ENCODE peak calls at places on chromosomes 6 and 20, in ten cellular contexts. One of them, this sample, is unnamed.

GRCh38 chr6:37068523-37069270 is 63.2 kb downstream of the FGD2 start:
- DNase-seq in MM.1S: no peak
- DNase-seq in IMR-90: no peak
- DNase-seq in right cardiac atrium: no peak
- DNase-seq in Panc1: no peak
- DNase-seq in CD8-positive, alpha-beta T cell: no peak
- DNase-seq in gastrocnemius medialis: peak; percentile 64
- DNase-seq in colonic mucosa: no peak
- DNase-seq in fibroblast of lung: no peak
- DNase-seq in adrenal gland: no peak
- DNase-seq in this sample: no peak

GRCh38 chr20:62805365-62805710 is 703 bp downstream of the OGFR start:
- DNase-seq in MM.1S: no peak
- DNase-seq in IMR-90: no peak
- DNase-seq in right cardiac atrium: no peak
- DNase-seq in Panc1: no peak
- DNase-seq in CD8-positive, alpha-beta T cell: no peak
- DNase-seq in gastrocnemius medialis: no peak
- DNase-seq in colonic mucosa: peak; percentile 48
- DNase-seq in fibroblast of lung: no peak
- DNase-seq in adrenal gland: no peak
- DNase-seq in this sample: no peak

GRCh38 chr20:51910202-51911050 is 108.1 kb upstream of the SALL4 start:
- DNase-seq in MM.1S: no peak
- DNase-seq in IMR-90: peak; percentile 17
- DNase-seq in right cardiac atrium: no peak
- DNase-seq in Panc1: no peak
- DNase-seq in CD8-positive, alpha-beta T cell: no peak
- DNase-seq in gastrocnemius medialis: no peak
- DNase-seq in colonic mucosa: no peak
- DNase-seq in fibroblast of lung: no peak
- DNase-seq in adrenal gland: no peak
- DNase-seq in this sample: no peak

GRCh38 chr20:38987777-38988176 is 25.6 kb downstream of the DHX35 start:
- DNase-seq in MM.1S: peak; percentile 68
- DNase-seq in IMR-90: no peak
- DNase-seq in right cardiac atrium: no peak
- DNase-seq in Panc1: no peak
- DNase-seq in CD8-positive, alpha-beta T cell: no peak
- DNase-seq in gastrocnemius medialis: no peak
- DNase-seq in colonic mucosa: no peak
- DNase-seq in fibroblast of lung: no peak
- DNase-seq in adrenal gland: no peak
- DNase-seq in this sample: no peak

GRCh38 chr6:75563032-75563431 is 38.6 kb upstream of the SENP6 start:
- DNase-seq in MM.1S: peak; percentile 69
- DNase-seq in IMR-90: peak; percentile 47
- DNase-seq in right cardiac atrium: no peak
- DNase-seq in Panc1: no peak
- DNase-seq in CD8-positive, alpha-beta T cell: no peak
- DNase-seq in gastrocnemius medialis: no peak
- DNase-seq in colonic mucosa: no peak
- DNase-seq in fibroblast of lung: peak; percentile 18
- DNase-seq in adrenal gland: no peak
- DNase-seq in this sample: no peak

GRCh38 chr6:33579828-33580714 is at the start of gene BAK1:
- DNase-seq in MM.1S: peak; percentile 89
- DNase-seq in IMR-90: peak; percentile 89
- DNase-seq in right cardiac atrium: peak; percentile 94
- DNase-seq in Panc1: no peak
- DNase-seq in CD8-positive, alpha-beta T cell: peak; percentile 89
- DNase-seq in gastrocnemius medialis: peak; percentile 82
- DNase-seq in colonic mucosa: peak; percentile 96
- DNase-seq in fibroblast of lung: peak; percentile 88
- DNase-seq in adrenal gland: peak; percentile 85
- DNase-seq in this sample: peak; percentile 95

GRCh38 chr6:134750669-134751068 is 199.2 kb downstream of the ALDH8A1 start:
- DNase-seq in MM.1S: no peak
- DNase-seq in IMR-90: peak; percentile 48
- DNase-seq in right cardiac atrium: no peak
- DNase-seq in Panc1: no peak
- DNase-seq in CD8-positive, alpha-beta T cell: no peak
- DNase-seq in gastrocnemius medialis: no peak
- DNase-seq in colonic mucosa: no peak
- DNase-seq in fibroblast of lung: no peak
- DNase-seq in adrenal gland: no peak
- DNase-seq in this sample: no peak

GRCh38 chr20:39643292-39643691 is 681.1 kb downstream of the DHX35 start:
- DNase-seq in MM.1S: no peak
- DNase-seq in IMR-90: no peak
- DNase-seq in right cardiac atrium: no peak
- DNase-seq in Panc1: no peak
- DNase-seq in CD8-positive, alpha-beta T cell: no peak
- DNase-seq in gastrocnemius medialis: no peak
- DNase-seq in colonic mucosa: no peak
- DNase-seq in fibroblast of lung: no peak
- DNase-seq in adrenal gland: no peak
- DNase-seq in this sample: no peak

GRCh38 chr6:110761371-110761770 is 53.9 kb downstream of the CDK19 start:
- DNase-seq in MM.1S: no peak
- DNase-seq in IMR-90: no peak
- DNase-seq in right cardiac atrium: no peak
- DNase-seq in Panc1: no peak
- DNase-seq in CD8-positive, alpha-beta T cell: no peak
- DNase-seq in gastrocnemius medialis: no peak
- DNase-seq in colonic mucosa: no peak
- DNase-seq in fibroblast of lung: no peak
- DNase-seq in adrenal gland: no peak
- DNase-seq in this sample: no peak

GRCh38 chr6:72946766-72947165 is 278.5 kb downstream of the KHDC1L start:
- DNase-seq in MM.1S: no peak
- DNase-seq in IMR-90: peak; percentile 83
- DNase-seq in right cardiac atrium: no peak
- DNase-seq in Panc1: no peak
- DNase-seq in CD8-positive, alpha-beta T cell: no peak
- DNase-seq in gastrocnemius medialis: no peak
- DNase-seq in colonic mucosa: no peak
- DNase-seq in fibroblast of lung: peak; percentile 86
- DNase-seq in adrenal gland: no peak
- DNase-seq in this sample: no peak

GRCh38 chr6:51429042-51429712 is 610.5 kb downstream of the TFAP2B start:
- DNase-seq in MM.1S: no peak
- DNase-seq in IMR-90: no peak
- DNase-seq in right cardiac atrium: no peak
- DNase-seq in Panc1: no peak
- DNase-seq in CD8-positive, alpha-beta T cell: no peak
- DNase-seq in gastrocnemius medialis: no peak
- DNase-seq in colonic mucosa: no peak
- DNase-seq in fibroblast of lung: no peak
- DNase-seq in adrenal gland: no peak
- DNase-seq in this sample: no peak

GRCh38 chr20:37894454-37894853 is 8.5 kb upstream of the VSTM2L start:
- DNase-seq in MM.1S: no peak
- DNase-seq in IMR-90: no peak
- DNase-seq in right cardiac atrium: no peak
- DNase-seq in Panc1: no peak
- DNase-seq in CD8-positive, alpha-beta T cell: no peak
- DNase-seq in gastrocnemius medialis: no peak
- DNase-seq in colonic mucosa: no peak
- DNase-seq in fibroblast of lung: no peak
- DNase-seq in adrenal gland: no peak
- DNase-seq in this sample: no peak

GRCh38 chr6:16747232-16748027 is 13.8 kb downstream of the ATXN1 start:
- DNase-seq in MM.1S: no peak
- DNase-seq in IMR-90: peak; percentile 85
- DNase-seq in right cardiac atrium: no peak
- DNase-seq in Panc1: no peak
- DNase-seq in CD8-positive, alpha-beta T cell: no peak
- DNase-seq in gastrocnemius medialis: no peak
- DNase-seq in colonic mucosa: no peak
- DNase-seq in fibroblast of lung: peak; percentile 70
- DNase-seq in adrenal gland: no peak
- DNase-seq in this sample: no peak

GRCh38 chr6:90294614-90294988 is 2.0 kb downstream of the BACH2 start:
- DNase-seq in MM.1S: peak; percentile 19
- DNase-seq in IMR-90: no peak
- DNase-seq in right cardiac atrium: no peak
- DNase-seq in Panc1: no peak
- DNase-seq in CD8-positive, alpha-beta T cell: peak; percentile 74
- DNase-seq in gastrocnemius medialis: peak; percentile 57
- DNase-seq in colonic mucosa: no peak
- DNase-seq in fibroblast of lung: no peak
- DNase-seq in adrenal gland: no peak
- DNase-seq in this sample: no peak

GRCh38 chr6:95417856-95418255 is 159.5 kb upstream of the MANEA start:
- DNase-seq in MM.1S: no peak
- DNase-seq in IMR-90: no peak
- DNase-seq in right cardiac atrium: no peak
- DNase-seq in Panc1: no peak
- DNase-seq in CD8-positive, alpha-beta T cell: no peak
- DNase-seq in gastrocnemius medialis: no peak
- DNase-seq in colonic mucosa: no peak
- DNase-seq in fibroblast of lung: no peak
- DNase-seq in adrenal gland: no peak
- DNase-seq in this sample: no peak

GRCh38 chr20:21936261-21936660 is 230.8 kb downstream of the PAX1 start:
- DNase-seq in MM.1S: no peak
- DNase-seq in IMR-90: no peak
- DNase-seq in right cardiac atrium: no peak
- DNase-seq in Panc1: no peak
- DNase-seq in CD8-positive, alpha-beta T cell: no peak
- DNase-seq in gastrocnemius medialis: no peak
- DNase-seq in colonic mucosa: no peak
- DNase-seq in fibroblast of lung: no peak
- DNase-seq in adrenal gland: no peak
- DNase-seq in this sample: no peak

GRCh38 chr6:26024651-26025046 is 62.0 kb downstream of the TRIM38 start:
- DNase-seq in MM.1S: no peak
- DNase-seq in IMR-90: no peak
- DNase-seq in right cardiac atrium: no peak
- DNase-seq in Panc1: no peak
- DNase-seq in CD8-positive, alpha-beta T cell: no peak
- DNase-seq in gastrocnemius medialis: no peak
- DNase-seq in colonic mucosa: no peak
- DNase-seq in fibroblast of lung: no peak
- DNase-seq in adrenal gland: no peak
- DNase-seq in this sample: no peak
- H3K27ac ChIP-seq in MM.1S: no peak overlapping the region
- H3K27ac ChIP-seq in IMR-90: no peak overlapping the region
- H3K27ac ChIP-seq in right cardiac atrium: peak overlapping the region; percentile 42
- H3K27ac ChIP-seq in Panc1: peak overlapping the region; percentile 100
- H3K27ac ChIP-seq in CD8-positive, alpha-beta T cell: no peak overlapping the region
- H3K27ac ChIP-seq in gastrocnemius medialis: no peak overlapping the region
- H3K27ac ChIP-seq in colonic mucosa: no peak overlapping the region
- H3K27ac ChIP-seq in fibroblast of lung: peak overlapping the region; percentile 89
- H3K27ac ChIP-seq in adrenal gland: no peak overlapping the region
- H3K27ac ChIP-seq in this sample: peak overlapping the region; percentile 95

DNA sequence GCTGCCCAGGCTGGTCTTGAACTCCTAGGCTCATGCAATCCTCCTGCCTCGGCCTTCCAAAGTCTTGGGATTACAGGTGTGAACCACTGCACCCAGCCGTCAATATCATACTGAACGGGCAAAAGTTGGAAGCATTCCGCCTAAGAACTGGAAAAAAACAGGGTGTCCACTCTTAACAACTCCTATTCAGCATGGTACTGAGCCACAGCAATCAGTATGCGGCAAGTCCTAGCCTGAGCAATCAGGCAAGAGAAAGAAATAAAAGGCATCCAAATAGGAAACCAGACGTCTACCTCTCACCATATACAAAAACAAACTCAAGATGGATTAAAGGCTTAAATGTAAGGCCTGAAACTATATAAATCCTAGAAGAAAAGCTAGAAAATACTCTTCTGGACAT is 83.1 kb downstream of the FKBP5 start:
- DNase-seq in MM.1S: no peak
- DNase-seq in IMR-90: no peak
- DNase-seq in right cardiac atrium: no peak
- DNase-seq in Panc1: no peak
- DNase-seq in CD8-positive, alpha-beta T cell: no peak
- DNase-seq in gastrocnemius medialis: no peak
- DNase-seq in colonic mucosa: no peak
- DNase-seq in fibroblast of lung: no peak
- DNase-seq in adrenal gland: no peak
- DNase-seq in this sample: no peak
- H3K4me1 ChIP-seq in MM.1S: peaks cover 32% of the 10 kb centered on the region
- H3K4me1 ChIP-seq in IMR-90: peaks cover 10% of the 10 kb centered on the region
- H3K4me1 ChIP-seq in right cardiac atrium: peaks cover 17% of the 10 kb centered on the region
- H3K4me1 ChIP-seq in Panc1: peaks cover 3% of the 10 kb centered on the region
- H3K4me1 ChIP-seq in CD8-positive, alpha-beta T cell: peaks cover 69% of the 10 kb centered on the region
- H3K4me1 ChIP-seq in gastrocnemius medialis: peaks cover 62% of the 10 kb centered on the region
- H3K4me1 ChIP-seq in colonic mucosa: no peaks in the 10 kb centered on the region
- H3K4me1 ChIP-seq in fibroblast of lung: peaks cover 17% of the 10 kb centered on the region
- H3K4me1 ChIP-seq in adrenal gland: peaks cover 68% of the 10 kb centered on the region
- H3K4me1 ChIP-seq in this sample: peaks cover 35% of the 10 kb centered on the region

GRCh38 chr6:139779988-139780774 is 405.7 kb upstream of the CITED2 start:
- DNase-seq in MM.1S: no peak
- DNase-seq in IMR-90: peak; percentile 5
- DNase-seq in right cardiac atrium: no peak
- DNase-seq in Panc1: no peak
- DNase-seq in CD8-positive, alpha-beta T cell: no peak
- DNase-seq in gastrocnemius medialis: no peak
- DNase-seq in colonic mucosa: no peak
- DNase-seq in fibroblast of lung: no peak
- DNase-seq in adrenal gland: no peak
- DNase-seq in this sample: no peak

GRCh38 chr6:139778688-139779087 is 404.2 kb upstream of the CITED2 start:
- DNase-seq in MM.1S: no peak
- DNase-seq in IMR-90: peak; percentile 60
- DNase-seq in right cardiac atrium: no peak
- DNase-seq in Panc1: no peak
- DNase-seq in CD8-positive, alpha-beta T cell: no peak
- DNase-seq in gastrocnemius medialis: no peak
- DNase-seq in colonic mucosa: no peak
- DNase-seq in fibroblast of lung: peak; percentile 20
- DNase-seq in adrenal gland: no peak
- DNase-seq in this sample: no peak

GRCh38 chr6:139784222-139784769 is 409.8 kb upstream of the CITED2 start:
- DNase-seq in MM.1S: no peak
- DNase-seq in IMR-90: peak; percentile 6
- DNase-seq in right cardiac atrium: no peak
- DNase-seq in Panc1: no peak
- DNase-seq in CD8-positive, alpha-beta T cell: no peak
- DNase-seq in gastrocnemius medialis: no peak
- DNase-seq in colonic mucosa: no peak
- DNase-seq in fibroblast of lung: peak; percentile 15
- DNase-seq in adrenal gland: no peak
- DNase-seq in this sample: no peak
- H3K4me3 ChIP-seq in MM.1S: no peak overlapping the region
- H3K4me3 ChIP-seq in IMR-90: no peak overlapping the region
- H3K4me3 ChIP-seq in right cardiac atrium: no peak overlapping the region
- H3K4me3 ChIP-seq in Panc1: no peak overlapping the region
- H3K4me3 ChIP-seq in CD8-positive, alpha-beta T cell: no peak overlapping the region
- H3K4me3 ChIP-seq in gastrocnemius medialis: no peak overlapping the region
- H3K4me3 ChIP-seq in colonic mucosa: no peak overlapping the region
- H3K4me3 ChIP-seq in fibroblast of lung: no peak overlapping the region
- H3K4me3 ChIP-seq in adrenal gland: no peak overlapping the region
- H3K4me3 ChIP-seq in this sample: no peak overlapping the region

DNA sequence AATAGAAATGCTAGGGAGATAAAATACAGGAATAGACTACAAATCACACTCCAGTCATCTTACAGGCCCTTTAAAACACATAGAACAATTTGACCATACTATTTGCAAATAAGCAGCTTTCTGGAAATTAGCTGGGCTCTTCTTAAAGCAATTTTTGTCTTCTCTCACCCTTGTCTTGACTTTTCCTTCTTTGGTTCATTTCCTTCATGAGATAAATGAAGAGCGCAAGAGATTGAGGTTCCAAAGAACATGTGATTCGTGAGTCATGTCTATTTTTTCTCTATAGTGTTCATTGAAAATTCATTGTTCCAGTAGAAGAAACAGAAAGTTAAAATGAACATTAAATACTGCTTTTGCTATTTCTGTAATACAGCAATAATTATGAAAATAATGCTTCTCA is 33.9 kb downstream of the PRDM1 start:
- DNase-seq in MM.1S: no peak
- DNase-seq in IMR-90: no peak
- DNase-seq in right cardiac atrium: no peak
- DNase-seq in Panc1: no peak
- DNase-seq in CD8-positive, alpha-beta T cell: no peak
- DNase-seq in gastrocnemius medialis: no peak
- DNase-seq in colonic mucosa: no peak
- DNase-seq in fibroblast of lung: no peak
- DNase-seq in adrenal gland: no peak
- DNase-seq in this sample: no peak
- H3K27ac ChIP-seq in MM.1S: no peak overlapping the region
- H3K27ac ChIP-seq in IMR-90: no peak overlapping the region
- H3K27ac ChIP-seq in right cardiac atrium: no peak overlapping the region
- H3K27ac ChIP-seq in Panc1: no peak overlapping the region
- H3K27ac ChIP-seq in CD8-positive, alpha-beta T cell: no peak overlapping the region
- H3K27ac ChIP-seq in gastrocnemius medialis: no peak overlapping the region
- H3K27ac ChIP-seq in colonic mucosa: no peak overlapping the region
- H3K27ac ChIP-seq in fibroblast of lung: no peak overlapping the region
- H3K27ac ChIP-seq in adrenal gland: no peak overlapping the region
- H3K27ac ChIP-seq in this sample: no peak overlapping the region